ENCODE peak calls at places on chromosomes 7 and 10, in ten cellular contexts. G is suprapubic skin, X is endothelial cell of umbilical vein, W is stomach, A is spleen, C is GM23338, R is H1, H is sigmoid colon, T is GM12892, J is transverse colon. S is an unnamed sample.

GRCh38 chr7:38748056-38748610 is 117.0 kb upstream of the AMPH start:
- DNase-seq in G (no peak), X (no peak), W (no peak), A (no peak), C (peak), R (no peak), H (no peak), T (no peak), J (no peak), S (no peak)

GRCh38 chr7:107721286-107721685 is 22.7 kb upstream of the CBLL1 start:
- DNase-seq in G (no peak), X (no peak), W (no peak), A (no peak), C (no peak), R (no peak), H (no peak), T (no peak), J (no peak), S (no peak)

GRCh38 chr7:1362301-1362700 is 97.0 kb downstream of the MICALL2 start:
- DNase-seq in G (no peak), X (no peak), W (no peak), A (peak), C (no peak), R (no peak), H (no peak), T (no peak), J (no peak), S (no peak)

GRCh38 chr7:95688931-95689453 is 83.4 kb upstream of the DYNC1I1 start:
- DNase-seq in G (no peak), X (no peak), W (no peak), A (no peak), C (no peak), R (no peak), H (no peak), T (no peak), J (no peak), S (no peak)

GRCh38 chr10:126876456-126876855 is 28.8 kb upstream of the DOCK1 start:
- DNase-seq in G (no peak), X (no peak), W (no peak), A (no peak), C (no peak), R (no peak), H (no peak), T (no peak), J (no peak), S (no peak)

GRCh38 chr10:76195990-76196389 is 764.6 kb downstream of the LRMDA start:
- DNase-seq in G (no peak), X (no peak), W (no peak), A (no peak), C (no peak), R (no peak), H (no peak), T (no peak), J (no peak), S (no peak)

GRCh38 chr10:23448802-23449570 is 10.1 kb downstream of the OTUD1 start:
- DNase-seq in G (no peak), X (peak), W (no peak), A (no peak), C (no peak), R (no peak), H (no peak), T (peak), J (no peak), S (no peak)

GRCh38 chr10:35789996-35790395 is 147.9 kb upstream of the FZD8 start:
- DNase-seq in G (no peak), X (no peak), W (no peak), A (no peak), C (no peak), R (no peak), H (no peak), T (no peak), J (no peak), S (no peak)

GRCh38 chr10:46526682-46527038 is 29.8 kb downstream of the GPRIN2 start:
- DNase-seq in G (peak), X (no peak), W (peak), A (peak), C (no peak), R (no peak), H (peak), T (no peak), J (peak), S (no peak)

GRCh38 chr10:48682265-48682664 is 2.4 kb upstream of the WDFY4 start:
- DNase-seq in G (no peak), X (no peak), W (no peak), A (no peak), C (no peak), R (no peak), H (no peak), T (no peak), J (no peak), S (peak)

DNA sequence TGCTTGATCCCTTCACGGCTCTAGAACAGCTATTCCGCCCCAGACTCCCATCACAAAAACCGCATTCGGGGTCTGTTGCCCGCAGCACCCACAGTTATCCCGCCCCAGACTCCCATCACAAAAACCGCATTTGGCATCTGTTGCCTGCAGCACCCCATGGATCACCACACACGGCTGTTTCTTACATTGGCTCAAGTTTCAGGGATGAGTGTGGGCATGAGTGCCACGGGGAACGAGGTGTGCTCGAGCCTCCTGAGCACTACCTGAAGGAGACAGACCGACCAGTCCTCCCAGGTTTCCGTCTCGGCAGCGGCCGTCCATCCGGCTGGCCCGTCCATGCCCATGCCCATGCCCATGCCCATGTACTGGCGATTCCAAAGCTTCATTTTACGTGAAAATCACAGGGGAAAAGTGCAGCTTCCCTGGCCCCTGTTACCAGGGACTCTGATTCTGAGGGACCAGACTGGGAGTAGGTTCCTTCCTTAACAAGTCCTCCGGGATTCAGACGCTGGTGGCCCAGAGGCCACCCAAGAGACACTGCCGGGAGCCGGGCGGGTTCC is 66.4 kb upstream of the INSIG1 start:
- DNase-seq in G (no peak), X (no peak), W (no peak), A (peak), C (no peak), R (no peak), H (no peak), T (no peak), J (no peak), S (no peak)
- TF ChIP-seq POLR2AphosphoS5 in G (no peak), X (no peak), W (no peak), A (no peak), C (no peak), R (no peak), H (no peak), T (no peak), J (no peak), S (no peak)

GRCh38 chr10:71973777-71974488 is 9.7 kb downstream of the CHST3 start:
- DNase-seq in G (no peak), X (no peak), W (no peak), A (no peak), C (no peak), R (no peak), H (no peak), T (no peak), J (no peak), S (no peak)

GRCh38 chr10:71974489-71975011 is 10.4 kb downstream of the CHST3 start:
- DNase-seq in G (no peak), X (peak), W (no peak), A (peak), C (no peak), R (no peak), H (peak), T (peak), J (no peak), S (no peak)

GRCh38 chr10:71975087-71975890 is 11.1 kb downstream of the CHST3 start:
- DNase-seq in G (no peak), X (no peak), W (peak), A (peak), C (no peak), R (no peak), H (peak), T (no peak), J (peak), S (no peak)

GRCh38 chr10:71978476-71978875 is 14.3 kb downstream of the CHST3 start:
- DNase-seq in G (no peak), X (peak), W (peak), A (peak), C (peak), R (no peak), H (no peak), T (no peak), J (no peak), S (no peak)

GRCh38 chr10:71975891-71976725 is 11.9 kb downstream of the CHST3 start:
- DNase-seq in G (no peak), X (peak), W (peak), A (peak), C (no peak), R (no peak), H (peak), T (no peak), J (peak), S (no peak)
- TF ChIP-seq POLR2AphosphoS5 in G (no peak), X (no peak), W (peak), A (no peak), C (no peak), R (no peak), H (no peak), T (no peak), J (no peak), S (peak)

GRCh38 chr10:44195120-44196007 is 189.5 kb downstream of the CXCL12 start:
- DNase-seq in G (no peak), X (peak), W (peak), A (no peak), C (no peak), R (no peak), H (peak), T (no peak), J (peak), S (peak)
- TF ChIP-seq POLR2AphosphoS5 in G (no peak), X (no peak), W (no peak), A (no peak), C (no peak), R (no peak), H (peak), T (no peak), J (peak), S (no peak)

GRCh38 chr10:4639960-4640359 is 186.0 kb upstream of the AKR1E2 start:
- DNase-seq in G (no peak), X (peak), W (no peak), A (no peak), C (no peak), R (no peak), H (no peak), T (no peak), J (no peak), S (no peak)
- TF ChIP-seq POLR2AphosphoS5 in G (no peak), X (no peak), W (peak), A (no peak), C (no peak), R (no peak), H (peak), T (no peak), J (peak), S (peak)

GRCh38 chr10:100978121-100978895 is 9.0 kb downstream of the MRPL43 start:
- DNase-seq in G (peak), X (no peak), W (no peak), A (peak), C (no peak), R (no peak), H (peak), T (no peak), J (no peak), S (no peak)

GRCh38 chr10:100978896-100979185 is 8.5 kb downstream of the MRPL43 start:
- DNase-seq in G (peak), X (no peak), W (no peak), A (peak), C (no peak), R (no peak), H (peak), T (no peak), J (no peak), S (no peak)

GRCh38 chr10:100976906-100977305 is 7.6 kb downstream of the SEMA4G start:
- DNase-seq in G (peak), X (no peak), W (no peak), A (no peak), C (no peak), R (no peak), H (no peak), T (no peak), J (no peak), S (no peak)

GRCh38 chr10:100979821-100980272 is 7.5 kb downstream of the MRPL43 start:
- DNase-seq in G (peak), X (no peak), W (peak), A (peak), C (no peak), R (no peak), H (peak), T (no peak), J (no peak), S (no peak)

DNA sequence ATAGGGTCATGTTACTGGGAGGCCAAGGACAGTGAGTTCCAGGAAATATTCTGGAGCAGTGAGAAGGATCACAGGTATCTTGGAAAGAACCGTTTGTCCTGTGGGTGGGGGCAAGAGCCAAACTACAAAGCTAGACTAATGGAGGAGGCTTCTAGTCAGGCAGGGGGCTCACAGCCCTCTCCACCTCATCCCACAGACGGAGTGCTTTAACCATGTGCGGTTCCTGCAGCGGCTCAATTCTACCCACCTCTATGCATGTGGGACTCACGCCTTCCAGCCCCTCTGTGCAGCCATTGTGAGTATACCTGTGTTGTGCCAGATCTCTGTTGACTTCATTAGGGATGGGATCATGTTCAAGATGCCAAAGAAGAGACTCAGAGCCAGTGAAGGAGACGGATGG is 8.1 kb downstream of the SEMA4G start:
- DNase-seq in G (peak), X (no peak), W (no peak), A (peak), C (no peak), R (no peak), H (peak), T (no peak), J (no peak), S (no peak)
- TF ChIP-seq POLR2AphosphoS5 in G (no peak), X (no peak), W (no peak), A (no peak), C (no peak), R (no peak), H (no peak), T (no peak), J (no peak), S (no peak)

GRCh38 chr7:51901489-51901840 is 584.9 kb upstream of the COBL start:
- DNase-seq in G (no peak), X (no peak), W (no peak), A (peak), C (no peak), R (no peak), H (no peak), T (no peak), J (no peak), S (no peak)

GRCh38 chr7:51899611-51900010 is 583.0 kb upstream of the COBL start:
- DNase-seq in G (no peak), X (no peak), W (no peak), A (no peak), C (no peak), R (no peak), H (no peak), T (no peak), J (no peak), S (no peak)
- TF ChIP-seq POLR2AphosphoS5 in G (no peak), X (no peak), W (no peak), A (no peak), C (no peak), R (no peak), H (no peak), T (no peak), J (no peak), S (no peak)

DNA sequence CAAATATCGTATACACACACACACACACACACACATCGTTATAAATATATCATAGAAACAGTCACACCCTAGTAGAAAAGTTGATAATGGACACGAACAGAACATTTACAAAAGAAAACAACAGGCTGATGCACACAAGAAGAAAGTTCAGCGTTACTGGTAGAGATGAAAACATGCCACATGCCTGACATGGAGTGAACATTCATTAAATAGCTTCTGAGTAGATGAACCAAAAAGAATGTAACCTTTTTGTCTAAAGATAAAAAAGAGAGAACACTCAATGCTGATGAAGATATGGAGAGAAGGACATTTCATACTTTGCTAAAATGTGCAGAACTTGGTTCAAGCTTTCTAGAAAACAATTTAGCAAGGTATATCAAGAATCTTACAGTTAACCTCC is 173.4 kb upstream of the KLF14 start:
- DNase-seq in G (no peak), X (no peak), W (no peak), A (no peak), C (no peak), R (no peak), H (no peak), T (no peak), J (no peak), S (no peak)
- TF ChIP-seq POLR2AphosphoS5 in G (no peak), X (no peak), W (no peak), A (no peak), C (no peak), R (no peak), H (no peak), T (no peak), J (no peak), S (no peak)

DNA sequence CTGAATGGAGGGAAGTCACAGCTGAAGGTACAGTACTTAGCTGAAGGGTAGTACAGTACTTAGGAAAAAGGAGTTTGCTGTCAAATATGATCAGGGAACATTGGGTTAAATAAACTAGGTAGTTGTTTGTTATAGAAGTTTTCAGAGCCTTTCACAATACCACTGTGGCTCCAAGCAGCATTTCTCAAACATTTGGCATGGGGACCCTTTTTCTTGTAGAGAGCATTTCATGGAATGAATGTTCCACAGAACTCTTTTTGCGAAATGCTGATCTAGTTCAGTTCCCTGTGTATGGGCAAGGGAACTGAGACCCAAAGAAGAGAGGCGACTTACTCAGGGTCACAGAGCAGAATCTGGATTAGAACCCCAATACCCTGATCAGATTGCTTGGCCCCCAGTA is 31.5 kb upstream of the DDX50 start:
- DNase-seq in G (no peak), X (no peak), W (no peak), A (no peak), C (no peak), R (no peak), H (no peak), T (no peak), J (no peak), S (no peak)
- TF ChIP-seq POLR2AphosphoS5 in G (no peak), X (no peak), W (no peak), A (no peak), C (no peak), R (no peak), H (no peak), T (no peak), J (no peak), S (no peak)

GRCh38 chr10:91452063-91452462 is 41.9 kb downstream of the HECTD2 start:
- DNase-seq in G (no peak), X (no peak), W (no peak), A (no peak), C (no peak), R (no peak), H (no peak), T (no peak), J (no peak), S (no peak)
- TF ChIP-seq POLR2AphosphoS5 in G (no peak), X (no peak), W (no peak), A (no peak), C (no peak), R (no peak), H (no peak), T (no peak), J (no peak), S (no peak)

DNA sequence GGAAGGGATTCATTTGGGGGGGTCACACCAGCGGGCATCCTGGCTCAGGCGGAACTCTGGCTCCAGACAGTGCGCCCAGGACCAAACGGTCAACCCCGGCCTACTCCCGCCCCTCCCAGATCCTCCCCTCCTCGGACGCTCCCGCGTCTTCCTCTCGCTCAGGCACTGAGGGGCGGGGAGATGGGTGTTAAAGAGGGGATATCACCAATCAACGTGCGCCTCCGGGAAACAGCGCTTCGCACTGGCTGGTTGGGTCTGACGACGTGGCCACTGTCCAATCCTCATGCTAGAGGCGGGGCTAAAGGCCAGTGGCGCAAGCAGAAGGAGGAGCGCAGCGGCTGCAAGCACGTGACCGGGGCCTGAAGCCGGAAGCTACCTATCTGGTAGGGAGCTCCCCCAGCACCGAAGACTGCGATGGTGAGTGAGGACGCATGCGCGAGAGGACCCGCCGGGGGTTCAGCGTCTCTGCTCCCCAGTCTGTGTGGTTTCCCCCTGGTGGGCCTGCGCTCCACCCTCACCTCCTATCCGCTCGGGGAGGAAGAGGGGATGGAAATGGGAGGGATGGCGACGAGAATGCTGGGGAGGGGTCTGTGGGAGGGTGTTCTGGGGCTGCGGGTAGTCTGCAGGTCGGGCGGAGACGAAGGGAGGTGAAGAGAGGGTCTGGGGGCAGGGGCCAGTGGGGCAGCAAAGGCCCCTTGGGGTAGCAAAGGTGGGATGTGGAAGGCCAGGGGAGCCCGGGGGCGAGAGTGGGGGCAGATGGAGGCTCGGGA is at the start of gene LAMTOR4:
- DNase-seq in G (peak), X (peak), W (peak), A (peak), C (peak), R (peak), H (peak), T (peak), J (peak), S (peak)
- TF ChIP-seq POLR2AphosphoS5 in G (peak), X (peak), W (peak), A (peak), C (peak), R (peak), H (peak), T (peak), J (peak), S (peak)

S was measured in esophagus muscularis mucosa.